ENCODE peak calls at places on chromosomes 5 and 9, in five cellular contexts. X is EL, C is colonic mucosa, P is lower lobe of right lung, F is breast epithelium. K is an unnamed sample.

GRCh38 chr5:145801195-145801594 is 33.9 kb downstream of the PRELID2 start:
- DNase-seq in X (no peak), C (no peak), P (no peak), F (no peak), K (no peak)

GRCh38 chr9:124621371-124622328 is 114.5 kb upstream of the NR5A1 start:
- DNase-seq in X (peak), C (no peak), P (no peak), F (no peak), K (no peak)

GRCh38 chr9:79116709-79117108 is 455.1 kb upstream of the TLE4 start:
- DNase-seq in X (no peak), C (no peak), P (no peak), F (no peak), K (no peak)

GRCh38 chr9:37645903-37646506 is 4.7 kb upstream of the FRMPD1 start:
- DNase-seq in X (no peak), C (no peak), P (no peak), F (no peak), K (no peak)

GRCh38 chr9:114174557-114174875 is 19.2 kb downstream of the COL27A1 start:
- DNase-seq in X (no peak), C (no peak), P (no peak), F (no peak), K (no peak)

GRCh38 chr5:80054682-80055081 is 19.5 kb downstream of the THBS4 start:
- DNase-seq in X (peak), C (no peak), P (no peak), F (no peak), K (no peak)

GRCh38 chr9:83153030-83153429 is 90.1 kb upstream of the RASEF start:
- DNase-seq in X (no peak), C (no peak), P (no peak), F (no peak), K (no peak)

GRCh38 chr5:5905186-5905585 is 473.2 kb downstream of the MED10 start:
- DNase-seq in X (no peak), C (no peak), P (no peak), F (no peak), K (no peak)

K was measured in AML-193.